ENCODE peak calls at places on chromosomes 16 and 17, in four cellular contexts. Z is tibial nerve, L is astrocyte of the cerebellum, M is PC-9. C is an unnamed sample.

GRCh38 chr17:82985973-82986372 is 93.4 kb upstream of the METRNL start:
- DNase-seq in M (no peak), L (peak), Z (no peak), C (no peak)

GRCh38 chr17:13931752-13932477 is 137.4 kb upstream of the COX10 start:
- DNase-seq in Z (peak), M (no peak), L (peak), C (no peak)

GRCh38 chr16:51524555-51525373 is 373.7 kb upstream of the SALL1 start:
- DNase-seq in M (no peak), L (peak), Z (no peak), C (no peak)

GRCh38 chr17:78986048-78986648 is 6.4 kb upstream of the LGALS3BP start:
- DNase-seq in L (peak), Z (no peak), M (no peak), C (no peak)

GRCh38 chr17:78806451-78806850 is 24.4 kb upstream of the CYTH1 start:
- DNase-seq in L (no peak), M (no peak), Z (peak), C (no peak)

GRCh38 chr17:77316191-77316641 is 175.4 kb downstream of the SEC14L1 start:
- DNase-seq in Z (no peak), L (peak), M (no peak), C (no peak)

GRCh38 chr16:89352091-89352681 is 134.7 kb downstream of the ZNF778 start:
- DNase-seq in M (no peak), L (no peak), Z (no peak), C (no peak)

GRCh38 chr16:48366165-48367093 is 18.8 kb downstream of the SIAH1 start:
- DNase-seq in Z (peak), M (peak), L (peak), C (peak)

GRCh38 chr17:82086941-82087906 is 10.8 kb downstream of the FASN start:
- DNase-seq in M (no peak), Z (no peak), L (no peak), C (no peak)

GRCh38 chr17:71071837-71072236 is 902.5 kb downstream of the KCNJ2 start:
- DNase-seq in Z (no peak), L (peak), M (peak), C (no peak)

GRCh38 chr17:5097101-5097834 is 14.4 kb downstream of the ZNF232 start:
- DNase-seq in L (no peak), M (no peak), Z (peak), C (no peak)

GRCh38 chr17:5092139-5093010 is 14.1 kb downstream of the ZFP3 start:
- DNase-seq in Z (no peak), M (no peak), L (no peak), C (no peak)
- H3K4me3 ChIP-seq in Z (no peak), M (no peak), L (no peak), C (no peak)

GRCh38 chr17:18187226-18187625 is 3.6 kb downstream of the ALKBH5 start:
- DNase-seq in M (no peak), L (no peak), Z (no peak), C (no peak)
- H3K4me3 ChIP-seq in M (peak), L (peak), Z (no peak), C (peak)

DNA sequence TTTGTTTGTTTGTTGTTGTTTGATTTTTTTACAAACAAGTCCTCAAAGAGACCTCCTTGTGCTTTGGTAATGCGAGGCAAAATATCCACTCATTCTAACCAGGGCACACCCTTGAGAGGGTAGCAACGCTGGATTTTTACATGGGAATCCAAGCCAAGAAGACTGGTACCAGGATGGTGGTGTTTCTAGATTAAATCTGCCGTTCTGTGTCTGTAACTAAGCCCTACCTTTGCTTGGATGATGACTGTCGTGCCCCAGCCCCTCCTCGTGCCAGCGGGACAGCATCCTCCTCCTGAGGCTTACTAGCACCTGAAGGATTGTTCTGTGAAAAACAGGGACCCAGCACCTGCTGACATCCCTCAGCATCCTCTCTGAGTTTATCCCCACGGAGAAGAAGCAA is 5.2 kb upstream of the HSBP1 start:
- DNase-seq in Z (no peak), L (no peak), M (no peak), C (no peak)
- H3K4me3 ChIP-seq in Z (no peak), L (peak), M (peak), C (no peak)

DNA sequence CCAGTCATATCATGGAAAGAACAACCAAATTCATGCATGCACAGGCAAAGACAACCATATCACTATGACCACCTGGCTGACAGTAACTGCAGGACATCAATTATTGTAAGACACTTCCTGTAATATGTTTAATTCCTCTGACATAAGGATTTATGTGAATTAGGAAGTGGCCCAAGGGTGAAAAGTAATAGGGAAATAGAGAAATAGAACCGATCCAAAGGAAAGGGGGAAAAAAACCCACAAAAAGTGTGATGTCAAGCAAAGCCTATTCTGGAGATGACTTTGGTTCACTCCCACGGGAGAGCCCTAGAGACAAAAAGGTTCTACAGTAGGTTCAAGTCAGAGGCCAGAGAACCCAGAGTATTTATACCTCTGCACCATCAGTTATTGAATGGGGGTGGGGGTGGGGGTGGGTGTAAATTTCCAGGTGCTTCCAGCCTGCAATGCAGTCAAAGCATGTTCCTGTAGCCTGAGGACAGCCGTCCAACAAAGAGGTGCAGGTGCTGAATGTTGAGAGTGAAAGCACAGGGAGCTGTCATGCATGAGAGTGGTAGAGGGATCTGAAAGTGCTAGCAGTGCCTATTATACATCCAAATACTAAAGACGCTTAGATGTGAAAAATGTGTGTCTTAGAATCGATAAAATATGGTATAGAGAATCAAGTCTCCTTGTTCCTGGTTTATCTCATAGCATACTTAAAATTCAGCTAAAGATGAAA is 95.6 kb upstream of the HLF start:
- DNase-seq in M (no peak), Z (no peak), L (no peak), C (peak)
- H3K4me3 ChIP-seq in M (no peak), Z (no peak), L (no peak), C (no peak)